ENCODE peak calls at places on chromosome 6, in eight cellular contexts. O, Y, C, A, R, D, P and U are unnamed samples.
A peak's percentile ranks its signal among the peaks of the same experiment; 100 is the strongest.

GRCh38 chr6:114083251-114083650 is 112.3 kb upstream of the HDAC2 start:
- DNase-seq in Y (no peak), D (no peak), O (no peak), R (no peak), P (no peak), A (no peak), C (no peak), U (no peak)

GRCh38 chr6:73394577-73395354 is at the start of gene DDX43:
- DNase-seq in O (peak; percentile 70), D (no peak), P (peak; percentile 24), Y (peak; percentile 63), C (no peak), R (peak; percentile 28), A (peak; percentile 84), U (peak; percentile 48)

GRCh38 chr6:160461641-160462040 is 113.5 kb downstream of the SLC22A3 start:
- DNase-seq in P (no peak), O (no peak), C (no peak), D (no peak), A (no peak), Y (no peak), R (no peak), U (no peak)

GRCh38 chr6:112956696-112957525 is 609.8 kb downstream of the RFPL4B start:
- DNase-seq in A (no peak), C (peak; percentile 70), O (no peak), D (no peak), R (peak; percentile 37), Y (no peak), P (no peak), U (no peak)

GRCh38 chr6:86537311-86537861 is 399.9 kb upstream of the HTR1E start:
- DNase-seq in C (no peak), Y (no peak), R (no peak), A (no peak), P (no peak), O (no peak), D (no peak), U (no peak)

GRCh38 chr6:122393339-122393896 is 6.0 kb upstream of the HSF2 start:
- DNase-seq in P (no peak), O (no peak), A (no peak), R (no peak), C (no peak), D (no peak), Y (no peak), U (no peak)

GRCh38 chr6:168208854-168209253 is 110.7 kb downstream of the DACT2 start:
- DNase-seq in R (no peak), D (peak; percentile 55), Y (no peak), A (no peak), C (peak; percentile 32), O (no peak), P (no peak), U (no peak)

GRCh38 chr6:127128066-127128465 is 9.6 kb downstream of the RSPO3 start:
- DNase-seq in C (no peak), Y (no peak), P (no peak), D (no peak), A (no peak), O (no peak), R (no peak), U (no peak)

GRCh38 chr6:119350202-119351004 is 842 bp upstream of the MAN1A1 start:
- DNase-seq in R (no peak), Y (no peak), C (peak; percentile 22), O (peak; percentile 42), A (no peak), P (no peak), D (no peak), U (no peak)

GRCh38 chr6:41132254-41132653 is 21.9 kb downstream of the TREML1 start:
- DNase-seq in C (no peak), Y (no peak), A (no peak), O (no peak), R (no peak), P (no peak), D (no peak), U (no peak)

GRCh38 chr6:147204060-147204785 is at the start of gene STXBP5:
- DNase-seq in R (peak; percentile 68), Y (peak; percentile 77), O (peak; percentile 73), D (no peak), A (peak; percentile 91), P (peak; percentile 40), C (peak; percentile 64), U (peak; percentile 9)

GRCh38 chr6:335146-335545 is 42.9 kb downstream of the DUSP22 start:
- DNase-seq in Y (peak; percentile 15), A (peak; percentile 69), R (no peak), D (no peak), C (no peak), O (no peak), P (peak; percentile 1), U (no peak)

GRCh38 chr6:52115891-52116604 is 28.6 kb upstream of the PKHD1 start:
- DNase-seq in O (no peak), A (no peak), P (no peak), Y (no peak), R (no peak), C (no peak), D (no peak), U (no peak)

GRCh38 chr6:167968091-167968490 is 29.4 kb upstream of the KIF25 start:
- DNase-seq in P (no peak), O (no peak), A (no peak), C (peak; percentile 34), Y (no peak), D (peak; percentile 25), R (no peak), U (no peak)

GRCh38 chr6:15879372-15880261 is 216.8 kb upstream of the DTNBP1 start:
- DNase-seq in C (peak; percentile 71), P (peak; percentile 43), Y (peak; percentile 59), O (peak; percentile 76), A (peak; percentile 90), R (peak; percentile 68), D (no peak), U (no peak)

GRCh38 chr6:151502499-151502898 is 8.7 kb downstream of the CCDC170 start:
- DNase-seq in P (no peak), A (no peak), D (no peak), O (no peak), C (no peak), R (no peak), Y (no peak), U (no peak)

GRCh38 chr6:144248003-144248402 is 37.1 kb upstream of the UTRN start:
- DNase-seq in P (no peak), R (no peak), A (no peak), O (no peak), D (no peak), C (no peak), Y (no peak), U (no peak)

GRCh38 chr6:138785980-138786379 is 9.9 kb upstream of the ECT2L start:
- DNase-seq in R (peak; percentile 39), C (no peak), O (no peak), D (no peak), A (no peak), Y (no peak), P (no peak), U (no peak)

GRCh38 chr6:139376604-139377218 is 2.3 kb upstream of the CITED2 start:
- DNase-seq in O (peak; percentile 94), A (no peak), D (no peak), C (peak; percentile 50), Y (no peak), P (peak; percentile 84), R (no peak), U (no peak)

GRCh38 chr6:46637145-46637544 is 15.5 kb downstream of the CYP39A1 start:
- DNase-seq in P (no peak), R (no peak), C (no peak), A (no peak), O (no peak), Y (no peak), D (no peak), U (no peak)
- H3K27ac ChIP-seq in P (no peak overlapping the region), R (no peak overlapping the region), C (no peak overlapping the region), A (no peak overlapping the region), O (no peak overlapping the region), Y (no peak overlapping the region), D (no peak overlapping the region), U (no peak overlapping the region)

GRCh38 chr6:9100869-9101575 is 665.7 kb upstream of the SLC35B3 start:
- DNase-seq in D (no peak), P (no peak), O (no peak), C (no peak), R (no peak), A (no peak), Y (no peak), U (no peak)
- H3K4me1 ChIP-seq in D (no peaks in the 10 kb centered on the region), P (no peaks in the 10 kb centered on the region), O (no peaks in the 10 kb centered on the region), C (no peaks in the 10 kb centered on the region), R (no peaks in the 10 kb centered on the region), A (no peaks in the 10 kb centered on the region), Y (no peaks in the 10 kb centered on the region), U (no peaks in the 10 kb centered on the region)

DNA sequence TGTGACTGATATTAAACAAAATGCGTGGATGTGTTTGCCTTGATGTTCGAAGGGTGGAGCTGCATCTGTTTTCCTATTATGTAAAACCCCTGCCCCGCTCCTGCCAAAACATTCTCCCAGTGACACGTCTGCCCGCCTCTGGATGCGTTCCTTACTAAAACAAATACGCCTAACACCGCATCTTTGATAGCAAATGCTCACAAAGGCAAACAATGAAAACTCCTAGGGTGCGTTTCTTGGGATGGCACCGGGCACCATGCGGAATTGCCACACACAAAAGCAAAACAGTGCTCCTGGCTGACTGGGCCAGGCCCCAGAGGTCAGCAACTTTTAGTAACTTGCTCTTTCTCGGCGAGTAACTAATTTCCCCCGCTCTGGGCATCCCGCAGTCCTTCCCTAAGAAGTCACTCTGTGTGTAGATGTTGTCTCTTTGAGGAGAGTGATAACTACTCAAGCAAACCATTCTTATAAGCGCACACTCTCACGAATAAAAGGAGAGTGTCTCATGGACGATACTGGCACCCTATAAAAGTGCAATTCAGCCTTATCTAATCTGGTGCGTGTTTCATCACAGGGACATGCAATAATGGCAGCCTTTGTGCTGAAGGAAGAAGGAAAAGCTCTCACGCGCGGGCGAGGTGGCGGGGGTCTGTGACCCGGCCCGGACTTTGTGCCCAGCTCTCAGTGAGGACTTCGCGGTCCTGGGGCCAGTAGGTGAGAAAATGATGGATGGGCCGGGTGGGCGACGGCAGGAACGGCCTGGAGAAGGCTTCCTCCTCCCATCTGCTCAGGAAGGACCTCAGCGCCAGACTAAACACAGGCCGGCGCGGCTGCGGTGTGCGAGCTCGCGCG is 8.7 kb upstream of the FOXC1 start:
- DNase-seq in O (no peak), D (no peak), C (no peak), A (peak; percentile 34), P (no peak), R (no peak), Y (no peak), U (no peak)
- H3K4me3 ChIP-seq in O (no peak overlapping the region), D (no peak overlapping the region), C (no peak overlapping the region), A (no peak overlapping the region), P (no peak overlapping the region), R (no peak overlapping the region), Y (no peak overlapping the region), U (no peak overlapping the region)

GRCh38 chr6:100464910-100465700 is at the start of gene SIM1:
- DNase-seq in P (peak; percentile 44), D (peak; percentile 90), C (peak; percentile 88), O (peak; percentile 22), A (no peak), Y (no peak), R (no peak), U (no peak)
- H3K27ac ChIP-seq in P (peak within 1 kb of the TSS; percentile 55), D (no peak within 1 kb of the TSS), C (no peak within 1 kb of the TSS), O (no peak within 1 kb of the TSS), A (no peak within 1 kb of the TSS), Y (no peak within 1 kb of the TSS), R (no peak within 1 kb of the TSS), U (no peak within 1 kb of the TSS)